ENCODE peak calls at places on chromosomes 5 and 9, in five cellular contexts. I is epithelial cell of esophagus; P is stimulated activated CD4-positive, alpha-beta T cell treated with anti-CD3 and anti-CD28 coated beads, Interleukin-1b, Interleukin-23, amount 100 ng/mL, for 4 hours; E is lower lobe of right lung; L is anterior cingulate cortex. R is an unnamed sample.

GRCh38 chr5:80191991-80192398 is 63.9 kb downstream of the SERINC5 start:
- DNase-seq in I (no peak), P (no peak), E (no peak), L (peak), R (no peak)

GRCh38 chr5:111236995-111237394 is 12.8 kb downstream of the CAMK4 start:
- DNase-seq in I (no peak), P (no peak), E (no peak), L (no peak), R (no peak)

GRCh38 chr9:133322701-133323100 is 13.3 kb downstream of the SURF6 start:
- DNase-seq in I (no peak), P (no peak), E (no peak), L (no peak), R (no peak)

GRCh38 chr5:11239261-11239660 is 478.2 kb upstream of the DAP start:
- DNase-seq in I (no peak), P (no peak), E (no peak), L (no peak), R (no peak)

GRCh38 chr5:159663986-159664385 is 252.3 kb upstream of the ADRA1B start:
- DNase-seq in I (no peak), P (no peak), E (no peak), L (no peak), R (no peak)

GRCh38 chr9:86407022-86407421 is 52.8 kb upstream of the TUT7 start:
- DNase-seq in I (peak), P (no peak), E (no peak), L (no peak), R (no peak)

GRCh38 chr9:114155263-114155966 is at the start of gene COL27A1:
- DNase-seq in I (peak), P (peak), E (peak), L (peak), R (no peak)

GRCh38 chr5:132268698-132269551 is 11.4 kb downstream of the PDLIM4 start:
- DNase-seq in I (no peak), P (no peak), E (no peak), L (no peak), R (no peak)

GRCh38 chr5:159765034-159765433 is 151.2 kb upstream of the ADRA1B start:
- DNase-seq in I (no peak), P (no peak), E (no peak), L (no peak), R (no peak)

GRCh38 chr9:22119537-22120167 is 110.5 kb upstream of the CDKN2B start:
- DNase-seq in I (peak), P (no peak), E (no peak), L (no peak), R (no peak)

GRCh38 chr9:95197692-95198271 is 119.7 kb downstream of the FANCC start:
- DNase-seq in I (peak), P (no peak), E (no peak), L (no peak), R (no peak)

GRCh38 chr9:107749787-107750444 is 260.3 kb upstream of the KLF4 start:
- DNase-seq in I (peak), P (no peak), E (peak), L (peak), R (no peak)

GRCh38 chr5:102295534-102296228 is 403 bp downstream of the SLCO4C1 start:
- DNase-seq in I (no peak), P (no peak), E (peak), L (no peak), R (no peak)

GRCh38 chr9:96460470-96460869 is 10.5 kb downstream of the HABP4 start:
- DNase-seq in I (no peak), P (no peak), E (no peak), L (no peak), R (no peak)

GRCh38 chr5:178467261-178468195 is 122.7 kb downstream of the COL23A1 start:
- DNase-seq in I (no peak), P (no peak), E (peak), L (no peak), R (peak)

GRCh38 chr5:81506900-81507588 is 113.1 kb upstream of the ACOT12 start:
- DNase-seq in I (peak), P (no peak), E (no peak), L (peak), R (peak)

GRCh38 chr5:37792976-37793328 is 46.9 kb downstream of the GDNF start:
- DNase-seq in I (no peak), P (no peak), E (no peak), L (no peak), R (no peak)

GRCh38 chr9:136144450-136144849 is 25.8 kb upstream of the TMEM250 start:
- DNase-seq in I (no peak), P (no peak), E (no peak), L (no peak), R (no peak)

GRCh38 chr5:18305288-18305899 is 671.1 kb downstream of the TAF11L14 start:
- DNase-seq in I (peak), P (no peak), E (no peak), L (peak), R (no peak)

GRCh38 chr5:57316798-57317327 is 143.0 kb downstream of the GPBP1 start:
- DNase-seq in I (peak), P (no peak), E (no peak), L (no peak), R (no peak)

GRCh38 chr5:8340261-8340660 is 471.3 kb downstream of the MTRR start:
- DNase-seq in I (no peak), P (no peak), E (no peak), L (no peak), R (no peak)

GRCh38 chr9:133889498-133890301 is 102.4 kb downstream of the VAV2 start:
- DNase-seq in I (peak), P (no peak), E (no peak), L (no peak), R (no peak)

GRCh38 chr9:87087197-87087596 is 139.9 kb upstream of the GAS1 start:
- DNase-seq in I (no peak), P (no peak), E (no peak), L (no peak), R (no peak)